ENCODE peak calls at places on chromosomes 3 and 15, in ten cellular contexts. Q, L, F, T, R, D, V, K, Y and A are unnamed samples.

GRCh38 chr3:17081520-17081919 is 196.8 kb downstream of the PLCL2 start:
- DNase-seq in L (no peak), R (no peak), D (no peak), F (no peak), V (no peak), K (no peak), Y (no peak), Q (no peak), T (no peak), A (no peak)

GRCh38 chr3:176351408-176351807 is 845.9 kb downstream of the TBL1XR1 start:
- DNase-seq in Y (no peak), K (no peak), L (peak; percentile 55), F (no peak), R (no peak), D (peak; percentile 59), V (peak; percentile 7), Q (no peak), T (no peak), A (no peak)

GRCh38 chr3:195034101-195034500 is 236.9 kb downstream of the XXYLT1 start:
- DNase-seq in Q (no peak), F (no peak), V (no peak), K (no peak), Y (no peak), L (no peak), T (no peak), D (no peak), R (no peak), A (no peak)

GRCh38 chr3:46112296-46112695 is 85.0 kb upstream of the XCR1 start:
- DNase-seq in T (no peak), D (peak; percentile 62), R (no peak), V (no peak), Q (no peak), K (no peak), F (no peak), Y (no peak), L (no peak), A (peak; percentile 44)

GRCh38 chr3:69425249-69425648 is 39.4 kb upstream of the FRMD4B start:
- DNase-seq in R (no peak), F (no peak), Q (no peak), K (peak; percentile 30), V (peak; percentile 43), Y (no peak), L (no peak), T (no peak), D (peak; percentile 50), A (peak; percentile 27)

GRCh38 chr3:34842706-34843478 is 796.4 kb upstream of the ARPP21 start:
- DNase-seq in D (no peak), T (no peak), R (no peak), Y (no peak), F (no peak), Q (no peak), V (no peak), K (no peak), L (no peak), A (no peak)

GRCh38 chr3:158562674-158563073 is 8.3 kb upstream of the MLF1 start:
- DNase-seq in T (no peak), V (no peak), Y (no peak), D (no peak), Q (no peak), F (no peak), K (no peak), L (no peak), R (no peak), A (no peak)

GRCh38 chr15:58142827-58143226 is 4.6 kb downstream of the AQP9 start:
- DNase-seq in V (no peak), Y (no peak), D (no peak), F (no peak), Q (no peak), L (no peak), K (no peak), R (no peak), T (no peak), A (no peak)

GRCh38 chr15:55991841-55992768 is 1.3 kb downstream of the NEDD4 start:
- DNase-seq in Y (no peak), D (peak; percentile 11), R (no peak), Q (no peak), F (no peak), T (no peak), K (no peak), L (no peak), V (peak; percentile 21), A (no peak)

GRCh38 chr15:55992769-55993110 is 672 bp downstream of the NEDD4 start:
- DNase-seq in R (no peak), D (no peak), Y (no peak), Q (no peak), T (no peak), L (no peak), K (no peak), V (peak; percentile 62), F (no peak), A (peak; percentile 41)

GRCh38 chr15:55993111-55993803 is at the start of gene NEDD4:
- DNase-seq in R (peak; percentile 76), D (peak; percentile 83), T (peak; percentile 50), Q (peak; percentile 64), K (peak; percentile 92), V (peak; percentile 79), F (peak; percentile 89), L (no peak), Y (peak; percentile 84), A (peak; percentile 82)

GRCh38 chr15:55990986-55991385 is 2.4 kb downstream of the NEDD4 start:
- DNase-seq in F (no peak), D (no peak), Y (no peak), T (no peak), L (no peak), K (no peak), V (peak; percentile 25), R (no peak), Q (no peak), A (no peak)

GRCh38 chr15:55993804-55994539 is 560 bp upstream of the NEDD4 start:
- DNase-seq in Q (no peak), R (no peak), L (no peak), V (peak; percentile 68), F (no peak), Y (peak; percentile 41), T (no peak), D (peak; percentile 60), K (no peak), A (peak; percentile 63)
- TF ChIP-seq CTCF in Q (no peak), R (no peak), L (no peak), V (peak; percentile 7), F (no peak), Y (peak; percentile 32), T (no peak), D (peak; percentile 14), K (no peak), A (peak; percentile 5)

DNA sequence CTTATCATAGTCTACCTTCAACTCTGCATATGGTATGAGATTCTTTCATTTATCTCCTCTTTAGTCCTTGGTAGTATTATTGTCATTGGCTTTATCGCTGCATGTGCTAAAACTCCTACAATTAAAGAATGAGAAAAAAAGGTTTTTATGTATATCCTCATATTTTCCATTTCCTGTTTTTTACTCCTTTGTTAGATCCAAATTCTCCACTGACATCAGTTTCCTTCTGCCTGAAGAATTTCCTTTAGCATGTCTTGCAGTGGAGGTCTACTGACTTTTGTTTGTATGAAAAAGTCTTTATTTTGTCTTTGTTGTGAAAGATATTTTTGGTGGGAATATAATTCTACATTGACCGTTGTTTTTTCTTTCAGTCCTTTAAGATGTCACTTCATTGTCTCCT is 81.0 kb upstream of the TNIK start:
- DNase-seq in D (no peak), L (no peak), Y (no peak), R (no peak), K (no peak), V (no peak), T (no peak), Q (no peak), F (no peak), A (no peak)
- TF ChIP-seq CTCF in D (no peak), L (no peak), Y (no peak), R (no peak), K (no peak), V (no peak), T (no peak), Q (no peak), F (no peak), A (no peak)

DNA sequence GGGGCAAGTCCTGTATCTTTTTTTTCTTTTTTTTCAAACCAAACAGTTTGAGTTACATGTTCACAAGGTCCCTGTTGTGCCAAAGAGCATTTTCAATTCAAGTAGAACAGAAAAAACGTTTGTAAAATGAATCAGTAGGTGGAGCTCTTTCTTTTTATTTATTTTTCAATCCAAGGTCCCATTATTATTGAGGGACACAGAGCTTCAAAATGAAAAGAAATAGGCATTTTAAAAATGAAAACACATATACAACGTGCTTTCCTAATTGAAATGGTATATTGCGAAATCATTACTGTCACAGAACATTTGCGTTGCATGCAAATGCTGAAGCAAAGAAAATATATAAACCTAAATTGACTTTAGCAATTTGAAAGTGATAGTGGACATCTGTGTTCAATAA is 711.0 kb downstream of the MECOM start:
- DNase-seq in Q (no peak), Y (no peak), V (peak; percentile 75), L (no peak), K (no peak), R (no peak), T (no peak), F (no peak), D (peak; percentile 51), A (peak; percentile 3)
- TF ChIP-seq CTCF in Q (no peak), Y (no peak), V (peak; percentile 14), L (no peak), K (no peak), R (no peak), T (no peak), F (no peak), D (peak; percentile 4), A (peak; percentile 64)

GRCh38 chr15:40569139-40569953 is at the start of gene RPUSD2:
- DNase-seq in L (peak; percentile 28), K (peak; percentile 93), D (peak; percentile 89), T (peak; percentile 95), R (peak; percentile 89), Y (peak; percentile 92), Q (peak; percentile 87), V (peak; percentile 87), F (peak; percentile 94), A (peak; percentile 88)

GRCh38 chr15:40565333-40566238 is 744 bp upstream of the CCDC32 start:
- DNase-seq in F (no peak), L (no peak), Y (no peak), T (no peak), D (no peak), R (no peak), V (no peak), Q (no peak), K (no peak), A (no peak)

GRCh38 chr15:40562691-40563090 is 2.2 kb downstream of the CCDC32 start:
- DNase-seq in T (no peak), K (no peak), Q (no peak), D (no peak), R (no peak), Y (no peak), F (peak; percentile 55), L (no peak), V (peak; percentile 71), A (no peak)

GRCh38 chr15:40564591-40565332 is at the start of gene CCDC32:
- DNase-seq in D (peak; percentile 98), F (peak; percentile 95), K (peak; percentile 98), R (peak; percentile 90), L (peak; percentile 88), T (peak; percentile 92), Q (peak; percentile 95), V (peak; percentile 97), Y (peak; percentile 98), A (peak; percentile 99)

DNA sequence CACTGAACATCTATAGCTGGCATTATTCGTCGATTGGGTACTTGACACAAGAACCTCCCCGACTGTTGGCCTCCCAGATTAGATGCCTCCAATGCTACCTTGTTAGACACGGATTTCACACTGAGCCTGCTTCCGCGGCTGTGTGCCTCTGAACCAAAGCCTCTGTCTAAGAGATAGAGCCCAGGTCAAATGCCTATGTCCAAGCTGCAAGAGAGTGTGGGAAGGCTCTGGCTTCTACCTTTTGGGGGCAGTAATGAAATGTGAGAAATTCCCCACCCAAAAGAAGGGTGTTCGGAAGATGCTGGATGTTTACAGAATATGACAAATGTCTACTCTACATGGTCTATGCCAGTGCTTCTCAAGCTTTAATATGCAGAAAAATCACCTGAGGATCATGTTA is 2.0 kb upstream of the RPUSD2 start:
- DNase-seq in D (no peak), Y (no peak), V (peak; percentile 5), Q (no peak), K (no peak), L (no peak), F (no peak), R (no peak), T (no peak), A (no peak)
- TF ChIP-seq CTCF in D (no peak), Y (peak; percentile 58), V (peak; percentile 35), Q (no peak), K (no peak), L (no peak), F (no peak), R (no peak), T (no peak), A (peak; percentile 28)